ENCODE peak calls at places on chromosomes 6 and 20, in eight cellular contexts. I, L, X, S, A, P, W and N are unnamed samples.
A peak's percentile ranks its signal among the peaks of the same experiment; 100 is the strongest.

GRCh38 chr20:45826381-45827019 is 612 bp downstream of the TNNC2 start:
- DNase-seq in S (no peak), L (no peak), X (peak; percentile 69), A (peak; percentile 88), W (no peak), I (no peak), P (no peak), N (no peak)

GRCh38 chr6:12113190-12113578 is 101.1 kb downstream of the HIVEP1 start:
- DNase-seq in I (no peak), L (no peak), W (no peak), X (peak; percentile 77), A (no peak), P (no peak), S (no peak), N (no peak)

GRCh38 chr6:2061880-2062279 is 183.5 kb downstream of the GMDS start:
- DNase-seq in S (no peak), L (no peak), I (no peak), X (no peak), W (no peak), A (no peak), P (no peak), N (no peak)

GRCh38 chr6:35146453-35146852 is 5.3 kb upstream of the TCP11 start:
- DNase-seq in S (no peak), I (no peak), A (no peak), L (peak; percentile 42), W (no peak), X (peak; percentile 54), P (peak; percentile 73), N (peak; percentile 44)

GRCh38 chr6:35044771-35045275 is 96.3 kb downstream of the TCP11 start:
- DNase-seq in X (peak; percentile 65), L (no peak), S (no peak), I (no peak), W (peak; percentile 39), A (no peak), P (no peak), N (no peak)

GRCh38 chr6:166582258-166582657 is 4.2 kb downstream of the RAMACL start:
- DNase-seq in S (no peak), I (no peak), L (no peak), A (no peak), P (no peak), W (no peak), X (peak; percentile 18), N (no peak)

GRCh38 chr6:69580696-69581095 is 216.1 kb downstream of the LMBRD1 start:
- DNase-seq in X (no peak), P (no peak), I (no peak), W (no peak), A (no peak), L (no peak), S (no peak), N (no peak)

GRCh38 chr6:20223119-20223518 is 10.8 kb upstream of the MBOAT1 start:
- DNase-seq in P (no peak), A (no peak), S (no peak), I (no peak), W (no peak), L (no peak), X (no peak), N (no peak)

GRCh38 chr20:24746351-24746685 is 202.8 kb upstream of the CST7 start:
- DNase-seq in W (no peak), X (no peak), I (peak; percentile 70), L (peak; percentile 90), S (no peak), A (no peak), P (peak; percentile 75), N (peak; percentile 61)

GRCh38 chr20:5928831-5929715 is 21.3 kb downstream of the TRMT6 start:
- DNase-seq in I (no peak), S (no peak), P (no peak), W (no peak), X (no peak), A (no peak), L (no peak), N (no peak)

GRCh38 chr6:157457787-157458186 is 76.8 kb downstream of the ZDHHC14 start:
- DNase-seq in S (no peak), P (no peak), L (no peak), X (no peak), A (no peak), I (no peak), W (no peak), N (no peak)

GRCh38 chr6:10968776-10969175 is 75.3 kb downstream of the ELOVL2 start:
- DNase-seq in L (no peak), P (no peak), I (no peak), A (no peak), W (no peak), S (no peak), X (peak; percentile 76), N (no peak)

GRCh38 chr6:135922170-135922569 is 70.7 kb downstream of the PDE7B start:
- DNase-seq in S (no peak), W (no peak), I (no peak), X (peak; percentile 95), P (no peak), A (no peak), L (peak; percentile 68), N (no peak)

DNA sequence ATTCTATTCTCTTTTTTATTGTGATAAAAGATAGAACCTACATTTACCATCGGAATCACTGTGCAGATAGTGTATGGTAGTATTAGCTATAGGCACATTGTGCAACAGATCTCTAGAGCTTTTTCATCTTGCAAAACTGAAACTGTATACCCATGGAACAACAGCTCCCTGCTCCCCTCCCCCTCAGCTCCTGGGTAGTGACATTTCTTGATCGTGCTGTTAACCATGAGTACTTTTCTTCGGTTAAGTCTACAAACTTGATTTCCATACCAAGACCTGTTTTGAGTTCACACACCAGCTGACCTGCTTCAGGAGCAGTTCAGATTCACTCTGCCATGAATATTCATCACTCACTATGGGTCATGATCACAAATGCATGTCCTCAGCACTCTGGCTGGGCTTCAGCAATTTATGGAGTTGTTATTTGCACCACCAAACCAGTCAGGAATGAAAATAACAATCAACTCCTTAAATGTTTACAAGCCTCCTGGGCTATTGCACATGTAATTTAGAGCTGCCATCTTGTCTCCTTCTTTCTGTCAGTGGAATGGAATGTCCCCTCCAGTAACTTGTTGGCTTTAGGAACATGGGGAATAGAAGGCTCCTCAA is 32.8 kb downstream of the PRDM1 start:
- DNase-seq in I (no peak), X (no peak), L (no peak), P (no peak), A (no peak), S (no peak), W (no peak), N (no peak)
- H3K4me1 ChIP-seq in I (no peaks in the 10 kb centered on the region), X (peaks cover 4% of the 10 kb centered on the region), L (no peaks in the 10 kb centered on the region), P (no peaks in the 10 kb centered on the region), A (no peaks in the 10 kb centered on the region), S (peaks cover 51% of the 10 kb centered on the region), W (peaks cover 11% of the 10 kb centered on the region), N (peaks cover 2% of the 10 kb centered on the region)

GRCh38 chr20:17223553-17223952 is 3.3 kb upstream of the PCSK2 start:
- DNase-seq in X (no peak), I (no peak), W (no peak), L (no peak), S (no peak), P (no peak), A (no peak), N (no peak)

GRCh38 chr20:17226410-17227198 is at the start of gene PCSK2:
- DNase-seq in I (peak; percentile 58), P (peak; percentile 34), S (no peak), W (no peak), X (peak; percentile 60), L (peak; percentile 31), A (peak; percentile 52), N (peak; percentile 35)

GRCh38 chr20:17227199-17227535 is 327 bp downstream of the PCSK2 start:
- DNase-seq in S (no peak), I (no peak), P (no peak), W (no peak), X (no peak), L (no peak), A (no peak), N (no peak)

GRCh38 chr20:17227669-17228623 is 1.1 kb downstream of the PCSK2 start:
- DNase-seq in I (no peak), A (no peak), X (peak; percentile 3), L (no peak), W (no peak), S (no peak), P (no peak), N (no peak)

DNA sequence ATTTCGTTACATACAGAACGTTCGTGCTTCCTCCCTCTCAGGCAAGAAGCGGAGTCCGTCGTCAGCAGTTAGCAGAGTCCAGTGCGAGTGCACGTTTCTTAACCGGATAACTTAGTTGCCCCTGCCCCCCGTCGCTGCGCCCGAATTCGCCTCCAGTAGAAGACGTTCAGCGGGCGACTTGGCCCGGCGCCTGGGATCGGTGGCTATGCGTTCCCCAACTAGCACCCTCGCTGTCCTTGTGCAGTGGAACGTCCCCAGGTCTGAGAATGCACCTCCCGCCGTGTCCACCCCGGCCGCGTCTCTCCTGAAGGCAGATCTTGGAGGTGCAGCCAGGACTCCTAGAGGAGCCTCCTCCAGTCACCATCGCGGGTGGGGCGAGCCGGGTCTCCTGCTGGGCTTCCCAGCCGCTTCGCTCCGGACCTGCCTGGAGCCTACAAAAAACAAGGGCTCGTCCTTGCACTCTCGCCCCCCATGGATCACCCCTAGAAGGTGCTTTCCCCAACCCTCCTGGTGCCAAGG is 890 bp upstream of the PCSK2 start:
- DNase-seq in W (peak; percentile 57), X (no peak), S (no peak), I (peak; percentile 22), A (peak; percentile 34), P (no peak), L (no peak), N (no peak)
- H3K4me3 ChIP-seq in W (peak overlapping the region; percentile 41), X (peak overlapping the region; percentile 12), S (no peak overlapping the region), I (no peak overlapping the region), A (peak overlapping the region; percentile 49), P (peak overlapping the region; percentile 46), L (peak overlapping the region; percentile 45), N (no peak overlapping the region)

DNA sequence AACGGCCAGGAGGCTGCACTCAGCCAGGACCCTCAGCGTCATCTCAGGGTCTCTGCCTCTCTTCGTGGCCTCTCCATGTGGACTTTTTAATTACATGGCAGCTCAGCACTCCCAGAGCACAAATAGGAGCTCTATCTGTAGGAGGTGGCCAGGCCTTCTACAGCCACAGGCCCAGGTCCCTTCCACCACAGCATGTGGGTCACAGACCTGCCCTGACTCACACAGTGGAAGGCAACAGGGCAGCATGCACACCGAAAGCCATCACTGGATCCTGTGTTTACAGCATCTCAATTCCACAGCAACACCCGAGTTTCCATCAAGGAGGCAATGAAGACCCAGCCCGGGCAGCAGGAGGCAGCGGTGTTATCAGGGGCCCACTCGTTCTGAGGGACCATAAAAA is 65.8 kb upstream of the CD93 start:
- DNase-seq in L (no peak), P (peak; percentile 24), A (peak; percentile 62), I (no peak), W (no peak), S (no peak), X (no peak), N (no peak)
- H3K4me1 ChIP-seq in L (peaks cover 40% of the 10 kb centered on the region), P (peaks cover 8% of the 10 kb centered on the region), A (peaks cover 76% of the 10 kb centered on the region), I (no peaks in the 10 kb centered on the region), W (peaks cover 63% of the 10 kb centered on the region), S (no peaks in the 10 kb centered on the region), X (peaks cover 46% of the 10 kb centered on the region), N (peaks cover 30% of the 10 kb centered on the region)

GRCh38 chr20:41031243-41031619 is 2.6 kb downstream of the TOP1 start:
- DNase-seq in P (no peak), S (no peak), I (no peak), L (no peak), X (no peak), A (no peak), W (no peak), N (no peak)
- H3K4me3 ChIP-seq in P (peak overlapping the region; percentile 87), S (peak overlapping the region; percentile 58), I (no peak overlapping the region), L (peak overlapping the region; percentile 92), X (peak overlapping the region; percentile 91), A (peak overlapping the region; percentile 97), W (peak overlapping the region; percentile 71), N (peak overlapping the region; percentile 24)